ENCODE peak calls at places on chromosomes 13 and 19, in six cellular contexts. M is CD8-positive, alpha-beta T cell; L is colonic mucosa; N is CD4-positive, alpha-beta T cell; G is stomach; X is neural progenitor cell. B is an unnamed sample.

GRCh38 chr13:47168086-47168485 is 271.2 kb upstream of the HTR2A start:
- DNase-seq in N (no peak), M (no peak), G (no peak), L (no peak), X (no peak), B (no peak)

GRCh38 chr19:11347546-11347945 is 1.2 kb downstream of the CCDC159 start:
- DNase-seq in X (no peak), L (no peak), M (no peak), N (no peak), G (no peak), B (no peak)

GRCh38 chr13:64338671-64339070 is 2891.5 kb downstream of the PCDH9 start:
- DNase-seq in X (no peak), M (no peak), L (no peak), N (no peak), G (no peak), B (no peak)

GRCh38 chr19:5126498-5127223 is 157.7 kb downstream of the KDM4B start:
- DNase-seq in G (no peak), X (no peak), M (peak), L (no peak), N (no peak), B (no peak)

GRCh38 chr19:41771410-41771809 is 16.1 kb downstream of the CEACAM6 start:
- DNase-seq in X (no peak), L (no peak), M (no peak), N (no peak), G (no peak), B (no peak)

GRCh38 chr13:47798906-47799305 is 202.2 kb downstream of the SUCLA2 start:
- DNase-seq in L (no peak), G (no peak), N (no peak), X (no peak), M (no peak), B (no peak)

GRCh38 chr19:5882421-5882968 is 12.2 kb upstream of the FUT5 start:
- DNase-seq in G (no peak), M (no peak), N (no peak), X (no peak), L (no peak), B (no peak)

GRCh38 chr19:31831421-31831820 is 482.2 kb upstream of the TSHZ3 start:
- DNase-seq in N (no peak), L (no peak), X (no peak), G (no peak), M (no peak), B (no peak)

GRCh38 chr13:106393776-106394175 is 141.7 kb downstream of the EFNB2 start:
- DNase-seq in G (no peak), L (no peak), M (no peak), X (no peak), N (no peak), B (no peak)

GRCh38 chr13:94327318-94327717 is 152.2 kb downstream of the DCT start:
- DNase-seq in X (no peak), N (no peak), L (no peak), G (no peak), M (peak), B (no peak)

GRCh38 chr13:51422484-51422883 is 30.4 kb downstream of the INTS6 start:
- DNase-seq in M (no peak), G (no peak), X (no peak), N (no peak), L (no peak), B (no peak)

GRCh38 chr13:82698941-82699340 is 1183.3 kb downstream of the SLITRK1 start:
- DNase-seq in L (no peak), X (no peak), M (no peak), G (no peak), N (no peak), B (no peak)
- H3K27ac ChIP-seq in L (no peak), X (no peak), M (no peak), G (no peak), N (no peak), B (no peak)

DNA sequence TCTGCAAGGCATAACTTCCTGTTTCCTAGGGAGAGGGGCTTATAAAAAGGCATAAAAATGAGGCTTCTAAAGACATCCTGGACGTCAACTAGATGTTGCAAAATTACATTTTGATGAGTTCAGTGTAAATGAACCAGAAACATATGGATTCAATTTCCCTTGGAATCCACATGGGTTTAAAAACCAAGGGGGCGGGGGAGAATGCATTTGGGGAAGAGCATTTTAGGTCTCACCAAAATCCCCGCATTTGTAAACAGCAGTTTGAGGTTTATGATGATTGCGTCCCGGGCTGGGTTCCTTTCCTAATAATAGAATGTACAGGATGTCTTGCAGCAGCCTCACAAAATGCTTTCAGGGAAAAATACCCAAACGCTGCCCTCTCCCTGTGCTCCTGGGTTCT is 407.8 kb downstream of the ZNF536 start:
- DNase-seq in N (no peak), G (no peak), X (no peak), L (no peak), M (no peak), B (no peak)
- H3K27ac ChIP-seq in N (no peak), G (no peak), X (no peak), L (no peak), M (no peak), B (no peak)

DNA sequence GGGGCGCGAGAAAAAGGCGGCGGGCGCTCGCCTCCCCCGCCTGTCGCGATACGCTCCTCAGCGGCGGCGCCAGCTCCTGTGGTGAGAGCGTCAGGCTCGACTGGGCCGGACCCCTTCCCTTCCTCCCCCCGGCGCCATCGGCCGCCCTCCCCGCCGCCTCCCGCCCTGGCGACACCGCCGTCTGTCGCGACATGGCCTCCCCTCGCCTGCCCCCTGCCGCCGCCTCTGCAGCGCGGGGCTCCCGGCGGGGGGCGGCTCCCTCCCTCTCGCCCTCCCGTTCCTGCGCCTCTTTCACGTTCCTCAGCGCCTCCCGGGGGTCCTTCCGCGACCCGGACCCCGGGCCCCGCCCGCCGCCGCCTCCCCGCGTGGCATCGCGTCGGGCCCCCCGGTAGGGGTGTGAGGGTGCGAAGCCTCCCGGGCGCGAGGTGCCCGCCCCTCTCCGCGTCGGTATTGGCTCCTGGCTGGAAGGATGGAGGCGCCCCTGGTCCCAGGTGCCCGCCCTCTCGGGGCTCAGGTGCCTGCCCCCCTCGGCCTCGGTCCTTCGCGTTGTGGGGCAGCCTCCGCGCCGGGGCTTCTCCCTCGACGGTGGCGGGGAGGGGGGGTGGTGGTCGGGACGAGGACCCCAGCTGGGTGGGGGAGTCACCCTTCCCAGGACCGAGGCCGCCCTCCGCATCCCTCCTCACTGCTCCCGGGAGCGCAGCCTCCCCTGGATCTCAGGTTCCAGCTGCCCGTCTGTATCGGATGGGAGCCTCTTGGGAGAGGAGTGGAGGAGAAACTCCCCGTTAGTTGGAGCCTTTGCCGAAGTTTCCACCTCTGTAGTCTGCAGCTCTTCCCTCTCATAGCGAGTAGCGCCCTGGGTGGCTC is 583 bp downstream of the CNOT3 start:
- DNase-seq in G (no peak), X (peak), N (peak), L (peak), M (peak), B (no peak)
- H3K27ac ChIP-seq in G (peak), X (peak), N (peak), L (peak), M (peak), B (peak)

GRCh38 chr19:45630463-45630862 is 8.7 kb downstream of the EML2 start:
- DNase-seq in X (no peak), G (no peak), M (no peak), N (no peak), L (no peak), B (no peak)
- H3K27ac ChIP-seq in X (no peak), G (no peak), M (no peak), N (no peak), L (no peak), B (no peak)

DNA sequence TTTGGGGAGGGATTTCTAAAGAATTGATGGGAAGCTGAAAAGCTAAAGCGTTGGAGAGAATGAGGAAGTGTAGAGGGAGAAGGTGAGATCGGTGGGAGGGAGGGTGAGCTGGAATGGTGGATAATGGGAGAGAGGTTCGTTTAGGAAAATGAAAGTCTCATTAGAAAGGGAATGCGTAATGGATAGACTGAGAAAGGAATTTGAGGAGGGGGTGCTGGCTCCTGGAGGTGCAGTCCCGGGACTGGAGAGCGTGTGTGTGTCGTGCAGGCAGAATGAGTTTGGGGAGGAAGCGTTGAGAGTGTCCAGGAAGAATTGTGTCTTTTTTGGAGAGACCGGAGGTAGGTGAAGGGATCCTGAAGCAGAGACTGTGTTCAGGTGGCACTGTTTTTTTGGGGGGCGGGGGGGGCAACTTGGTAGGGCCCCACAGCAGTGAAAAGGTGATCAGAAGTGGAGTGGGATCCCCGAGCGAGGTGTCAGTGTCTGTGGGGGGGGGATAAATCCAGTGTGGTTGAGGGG is 1.4 kb downstream of the ACTN4 start:
- DNase-seq in M (no peak), L (no peak), G (no peak), N (no peak), X (peak), B (no peak)
- H3K27ac ChIP-seq in M (no peak), L (peak), G (peak), N (no peak), X (no peak), B (peak)

GRCh38 chr13:110138700-110139036 is 168.3 kb downstream of the COL4A1 start:
- DNase-seq in G (no peak), M (no peak), N (no peak), L (no peak), X (no peak), B (no peak)
- H3K27ac ChIP-seq in G (peak), M (no peak), N (no peak), L (peak), X (no peak), B (peak)

DNA sequence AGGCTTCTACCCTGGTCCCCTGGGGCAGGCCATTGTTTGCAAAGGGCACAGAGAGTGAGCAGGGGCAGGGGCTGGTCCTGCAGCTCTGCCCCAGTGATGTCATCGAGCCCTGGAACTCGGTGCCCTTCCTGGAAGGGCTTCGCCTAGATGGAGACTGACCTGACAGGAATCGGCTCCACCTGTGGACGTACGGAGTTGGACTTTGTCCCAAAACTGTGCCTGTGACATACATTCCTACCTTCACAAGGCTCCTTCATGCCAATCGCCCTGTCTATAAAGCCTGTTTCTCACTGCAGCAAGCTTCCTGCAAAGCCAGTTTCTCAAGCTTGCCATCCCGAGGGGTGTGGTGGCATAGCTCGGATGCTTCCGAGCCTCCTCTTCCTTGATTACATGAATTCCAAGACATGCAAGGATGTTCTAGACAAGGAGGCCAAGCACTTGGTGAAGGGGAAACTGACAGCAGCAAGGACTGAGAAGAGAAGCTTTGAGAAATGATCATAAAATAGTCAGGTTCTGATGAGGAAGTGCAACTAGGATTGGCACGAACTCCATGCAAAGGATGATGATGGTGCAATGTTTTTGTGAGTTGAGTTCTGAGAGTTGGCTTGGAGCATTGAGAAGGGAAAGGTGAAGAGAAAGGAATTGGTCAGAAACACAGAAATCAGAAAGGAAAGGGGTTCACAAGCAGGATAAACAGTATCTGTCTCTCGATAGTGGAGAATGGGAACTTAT is 73.6 kb upstream of the STK24 start:
- DNase-seq in X (no peak), L (peak), M (no peak), N (no peak), G (peak), B (no peak)
- H3K27ac ChIP-seq in X (no peak), L (peak), M (no peak), N (no peak), G (peak), B (no peak)

GRCh38 chr19:30130356-30131122 is 188.5 kb downstream of the URI1 start:
- DNase-seq in L (no peak), M (no peak), N (no peak), G (no peak), X (no peak), B (no peak)

GRCh38 chr19:30131722-30132291 is 189.8 kb downstream of the URI1 start:
- DNase-seq in X (no peak), N (no peak), L (no peak), G (no peak), M (no peak), B (no peak)

GRCh38 chr19:30133803-30134202 is 191.8 kb downstream of the URI1 start:
- DNase-seq in M (no peak), N (no peak), L (no peak), G (no peak), X (no peak), B (peak)

GRCh38 chr19:30131246-30131645 is 189.2 kb downstream of the URI1 start:
- DNase-seq in X (no peak), N (no peak), M (no peak), L (no peak), G (no peak), B (no peak)

DNA sequence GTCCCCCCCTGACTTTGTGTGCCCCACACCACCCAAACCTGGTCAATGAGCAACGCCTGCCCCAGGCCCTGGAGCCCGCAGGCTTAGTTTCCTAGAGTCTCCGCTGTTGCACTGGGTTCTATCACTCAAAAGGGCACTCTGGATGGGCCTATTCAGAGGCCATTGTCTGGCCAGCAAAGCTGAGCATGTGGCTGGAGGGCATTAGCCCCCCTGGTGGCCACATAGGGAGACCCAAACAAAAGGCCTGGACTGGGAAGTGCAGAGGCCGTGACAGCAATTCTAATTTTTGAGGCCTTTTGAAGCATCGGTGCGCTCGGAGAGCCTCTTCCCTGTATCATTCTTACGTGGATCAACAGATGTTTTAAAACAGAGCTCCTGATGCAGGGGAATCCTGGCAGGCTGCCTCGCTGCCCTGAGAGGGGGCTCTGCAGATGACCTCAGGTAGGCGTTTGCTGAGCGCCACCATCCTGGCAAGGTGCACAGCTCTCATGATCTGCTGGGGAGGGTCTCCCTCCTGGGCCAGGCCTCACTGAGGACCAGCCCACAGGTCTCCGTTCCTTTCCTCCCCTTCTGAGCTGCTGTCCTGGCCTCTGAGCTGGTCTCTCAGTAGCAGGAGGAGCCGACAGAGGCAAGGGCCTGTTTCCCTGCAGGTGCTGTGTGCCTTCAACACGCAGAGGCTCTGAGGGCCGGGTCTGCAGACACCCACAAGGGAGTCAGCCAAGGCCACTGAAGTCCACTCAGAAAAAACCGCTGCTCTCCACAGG is 190.5 kb downstream of the URI1 start:
- DNase-seq in N (no peak), G (no peak), M (no peak), L (no peak), X (peak), B (peak)
- H3K27ac ChIP-seq in N (no peak), G (no peak), M (no peak), L (no peak), X (peak), B (no peak)

GRCh38 chr13:113421673-113422270 is 31.5 kb downstream of the ADPRHL1 start:
- DNase-seq in N (no peak), G (no peak), L (no peak), X (no peak), M (no peak), B (peak)
- H3K27ac ChIP-seq in N (no peak), G (peak), L (no peak), X (no peak), M (no peak), B (no peak)